ENCODE peak calls at places on chromosomes 2 and 18, in four cellular contexts. One of them, this sample, is unnamed. For H3K9me3, the result is how much of the 10 kb centered on the place peaks cover.

GRCh38 chr2:98455494-98455976 is 10.9 kb downstream of the INPP4A start:
- DNase-seq in RWPE2: no peak
- DNase-seq in lower lobe of right lung: no peak
- DNase-seq in right lobe of liver: no peak
- DNase-seq in this sample: no peak

GRCh38 chr2:236675051-236675450 is 105.4 kb downstream of the ACKR3 start:
- DNase-seq in RWPE2: no peak
- DNase-seq in lower lobe of right lung: no peak
- DNase-seq in right lobe of liver: no peak
- DNase-seq in this sample: no peak

GRCh38 chr2:11509657-11510360 is 24.0 kb upstream of the GREB1 start:
- DNase-seq in RWPE2: no peak
- DNase-seq in lower lobe of right lung: no peak
- DNase-seq in right lobe of liver: no peak
- DNase-seq in this sample: no peak

GRCh38 chr18:70489556-70489955 is 200.7 kb downstream of the SOCS6 start:
- DNase-seq in RWPE2: no peak
- DNase-seq in lower lobe of right lung: no peak
- DNase-seq in right lobe of liver: no peak
- DNase-seq in this sample: no peak

GRCh38 chr2:165113414-165113813 is 90.4 kb downstream of the SCN3A start:
- DNase-seq in RWPE2: no peak
- DNase-seq in lower lobe of right lung: no peak
- DNase-seq in right lobe of liver: no peak
- DNase-seq in this sample: no peak

GRCh38 chr18:77071711-77072292 is 60.8 kb downstream of the MBP start:
- DNase-seq in RWPE2: no peak
- DNase-seq in lower lobe of right lung: no peak
- DNase-seq in right lobe of liver: no peak
- DNase-seq in this sample: peak

GRCh38 chr18:12597775-12598174 is 60.1 kb downstream of the SPIRE1 start:
- DNase-seq in RWPE2: peak
- DNase-seq in lower lobe of right lung: peak
- DNase-seq in right lobe of liver: peak
- DNase-seq in this sample: no peak

GRCh38 chr2:100865819-100866462 is 46.0 kb downstream of the NPAS2 start:
- DNase-seq in RWPE2: no peak
- DNase-seq in lower lobe of right lung: no peak
- DNase-seq in right lobe of liver: peak
- DNase-seq in this sample: no peak

GRCh38 chr18:7941533-7941932 is 374.4 kb downstream of the PTPRM start:
- DNase-seq in RWPE2: no peak
- DNase-seq in lower lobe of right lung: peak
- DNase-seq in right lobe of liver: no peak
- DNase-seq in this sample: no peak

GRCh38 chr2:100126172-100126571 is 16.2 kb downstream of the AFF3 start:
- DNase-seq in RWPE2: no peak
- DNase-seq in lower lobe of right lung: no peak
- DNase-seq in right lobe of liver: no peak
- DNase-seq in this sample: no peak

GRCh38 chr2:14587119-14587518 is 45.4 kb upstream of the LRATD1 start:
- DNase-seq in RWPE2: no peak
- DNase-seq in lower lobe of right lung: no peak
- DNase-seq in right lobe of liver: no peak
- DNase-seq in this sample: no peak

GRCh38 chr2:25250331-25251031 is 82.1 kb upstream of the POMC start:
- DNase-seq in RWPE2: no peak
- DNase-seq in lower lobe of right lung: no peak
- DNase-seq in right lobe of liver: no peak
- DNase-seq in this sample: no peak

GRCh38 chr18:55735969-55736368 is 148.0 kb upstream of the TCF4 start:
- DNase-seq in RWPE2: no peak
- DNase-seq in lower lobe of right lung: no peak
- DNase-seq in right lobe of liver: no peak
- DNase-seq in this sample: no peak

GRCh38 chr2:171008550-171009205 is 79.6 kb downstream of the GORASP2 start:
- DNase-seq in RWPE2: no peak
- DNase-seq in lower lobe of right lung: no peak
- DNase-seq in right lobe of liver: no peak
- DNase-seq in this sample: no peak

GRCh38 chr2:62524293-62524941 is 18.4 kb upstream of the TMEM17 start:
- DNase-seq in RWPE2: no peak
- DNase-seq in lower lobe of right lung: no peak
- DNase-seq in right lobe of liver: no peak
- DNase-seq in this sample: no peak

GRCh38 chr2:185074156-185074555 is 475.8 kb downstream of the ZNF804A start:
- DNase-seq in RWPE2: no peak
- DNase-seq in lower lobe of right lung: no peak
- DNase-seq in right lobe of liver: no peak
- DNase-seq in this sample: no peak

GRCh38 chr2:42797281-42797680 is 4.9 kb upstream of the HAAO start:
- DNase-seq in RWPE2: no peak
- DNase-seq in lower lobe of right lung: no peak
- DNase-seq in right lobe of liver: no peak
- DNase-seq in this sample: no peak

GRCh38 chr2:248724-249123 is 15.1 kb downstream of the SH3YL1 start:
- DNase-seq in RWPE2: no peak
- DNase-seq in lower lobe of right lung: no peak
- DNase-seq in right lobe of liver: no peak
- DNase-seq in this sample: no peak

GRCh38 chr2:46266134-46266533 is 31.1 kb upstream of the EPAS1 start:
- DNase-seq in RWPE2: no peak
- DNase-seq in lower lobe of right lung: no peak
- DNase-seq in right lobe of liver: no peak
- DNase-seq in this sample: no peak

GRCh38 chr2:207775471-207775870 is 5.8 kb upstream of the FZD5 start:
- DNase-seq in RWPE2: no peak
- DNase-seq in lower lobe of right lung: no peak
- DNase-seq in right lobe of liver: peak
- DNase-seq in this sample: no peak

GRCh38 chr2:15092691-15093090 is 460.2 kb downstream of the LRATD1 start:
- DNase-seq in RWPE2: no peak
- DNase-seq in lower lobe of right lung: no peak
- DNase-seq in right lobe of liver: no peak
- DNase-seq in this sample: no peak

GRCh38 chr2:231932711-231932970 is 6.4 kb upstream of the NPPC start:
- DNase-seq in RWPE2: no peak
- DNase-seq in lower lobe of right lung: no peak
- DNase-seq in right lobe of liver: no peak
- DNase-seq in this sample: no peak

GRCh38 chr2:207112397-207112796 is 53.4 kb downstream of the KLF7 start:
- DNase-seq in RWPE2: no peak
- DNase-seq in lower lobe of right lung: no peak
- DNase-seq in right lobe of liver: no peak
- DNase-seq in this sample: no peak

GRCh38 chr2:218406949-218407703 is 7.5 kb downstream of the CTDSP1 start:
- DNase-seq in RWPE2: no peak
- DNase-seq in lower lobe of right lung: peak
- DNase-seq in right lobe of liver: peak
- DNase-seq in this sample: peak

GRCh38 chr2:210617732-210618330 is 61.4 kb downstream of the CPS1 start:
- DNase-seq in RWPE2: no peak
- DNase-seq in lower lobe of right lung: no peak
- DNase-seq in right lobe of liver: no peak
- DNase-seq in this sample: no peak

GRCh38 chr2:230318190-230319121 is 8.5 kb upstream of the SP140L start:
- DNase-seq in RWPE2: no peak
- DNase-seq in lower lobe of right lung: no peak
- DNase-seq in right lobe of liver: no peak
- DNase-seq in this sample: no peak

GRCh38 chr18:21194871-21195771 is 46.9 kb upstream of the GREB1L start:
- DNase-seq in RWPE2: no peak
- DNase-seq in lower lobe of right lung: no peak
- DNase-seq in right lobe of liver: no peak
- DNase-seq in this sample: no peak

DNA sequence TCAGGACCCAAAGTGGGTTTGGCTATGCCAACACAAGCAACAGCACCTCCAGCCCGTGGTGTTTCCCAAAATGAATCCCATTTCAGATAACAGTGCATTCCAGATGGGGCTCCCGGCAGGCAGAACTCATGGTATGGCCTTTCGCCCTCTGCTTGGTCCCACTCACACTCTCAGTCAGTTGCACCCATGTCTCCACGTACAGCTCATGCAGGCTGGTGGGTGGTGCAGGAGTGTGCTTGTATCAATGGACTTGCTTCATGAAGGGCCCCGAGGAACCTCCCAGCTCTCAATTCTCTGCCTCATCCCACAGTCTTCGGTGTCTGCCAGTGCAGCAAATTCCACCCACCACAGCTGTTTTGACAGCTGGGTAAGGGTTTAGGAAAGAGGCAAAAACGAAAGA is 278.1 kb downstream of the DCDC2C start:
- DNase-seq in RWPE2: no peak
- DNase-seq in lower lobe of right lung: no peak
- DNase-seq in right lobe of liver: no peak
- DNase-seq in this sample: no peak
- H3K9me3 ChIP-seq in RWPE2: under half
- H3K9me3 ChIP-seq in lower lobe of right lung: under half
- H3K9me3 ChIP-seq in right lobe of liver: under half
- H3K9me3 ChIP-seq in this sample: under half

GRCh38 chr18:79732721-79733025 is 53.1 kb downstream of the CTDP1 start:
- DNase-seq in RWPE2: no peak
- DNase-seq in lower lobe of right lung: no peak
- DNase-seq in right lobe of liver: no peak
- DNase-seq in this sample: no peak

GRCh38 chr18:79728931-79729586 is 49.5 kb downstream of the CTDP1 start:
- DNase-seq in RWPE2: no peak
- DNase-seq in lower lobe of right lung: no peak
- DNase-seq in right lobe of liver: no peak
- DNase-seq in this sample: no peak

GRCh38 chr18:79729611-79730010 is 50.0 kb downstream of the CTDP1 start:
- DNase-seq in RWPE2: no peak
- DNase-seq in lower lobe of right lung: no peak
- DNase-seq in right lobe of liver: no peak
- DNase-seq in this sample: no peak

GRCh38 chr18:79733135-79733609 is 53.6 kb downstream of the CTDP1 start:
- DNase-seq in RWPE2: no peak
- DNase-seq in lower lobe of right lung: peak
- DNase-seq in right lobe of liver: no peak
- DNase-seq in this sample: no peak

DNA sequence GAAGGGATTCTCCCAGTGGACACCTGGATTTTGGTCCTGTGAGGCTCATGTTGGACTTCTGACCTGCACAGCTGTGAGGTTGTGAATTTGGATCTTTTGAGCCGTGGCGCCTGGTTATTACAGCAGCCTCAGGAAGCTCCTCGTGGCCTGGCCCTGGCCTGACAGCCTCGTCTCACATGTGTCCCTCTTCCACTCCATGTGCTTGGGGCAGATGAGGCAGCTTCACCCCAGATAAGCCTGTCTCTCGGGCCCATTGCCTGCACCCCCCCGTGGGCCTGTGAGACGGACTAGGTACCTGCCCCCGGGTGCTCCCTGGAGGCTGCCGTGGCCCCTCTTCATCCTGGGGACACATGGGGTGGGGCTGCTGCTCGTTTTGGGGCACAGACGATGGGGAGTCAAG is 51.2 kb downstream of the CTDP1 start:
- DNase-seq in RWPE2: no peak
- DNase-seq in lower lobe of right lung: no peak
- DNase-seq in right lobe of liver: no peak
- DNase-seq in this sample: no peak
- H3K9me3 ChIP-seq in RWPE2: under half
- H3K9me3 ChIP-seq in lower lobe of right lung: under half
- H3K9me3 ChIP-seq in right lobe of liver: under half
- H3K9me3 ChIP-seq in this sample: under half

GRCh38 chr18:78937166-78937565 is 42.5 kb upstream of the SALL3 start:
- DNase-seq in RWPE2: no peak
- DNase-seq in lower lobe of right lung: no peak
- DNase-seq in right lobe of liver: no peak
- DNase-seq in this sample: no peak

GRCh38 chr18:78935406-78935805 is 44.2 kb upstream of the SALL3 start:
- DNase-seq in RWPE2: no peak
- DNase-seq in lower lobe of right lung: no peak
- DNase-seq in right lobe of liver: peak
- DNase-seq in this sample: no peak

GRCh38 chr18:78939734-78940260 is 39.8 kb upstream of the SALL3 start:
- DNase-seq in RWPE2: no peak
- DNase-seq in lower lobe of right lung: no peak
- DNase-seq in right lobe of liver: no peak
- DNase-seq in this sample: no peak

GRCh38 chr18:78936251-78937005 is 43.2 kb upstream of the SALL3 start:
- DNase-seq in RWPE2: no peak
- DNase-seq in lower lobe of right lung: no peak
- DNase-seq in right lobe of liver: peak
- DNase-seq in this sample: no peak

GRCh38 chr18:78939105-78939504 is 40.5 kb upstream of the SALL3 start:
- DNase-seq in RWPE2: no peak
- DNase-seq in lower lobe of right lung: no peak
- DNase-seq in right lobe of liver: no peak
- DNase-seq in this sample: no peak
- H3K9me3 ChIP-seq in RWPE2: under half
- H3K9me3 ChIP-seq in lower lobe of right lung: under half
- H3K9me3 ChIP-seq in right lobe of liver: under half
- H3K9me3 ChIP-seq in this sample: under half

GRCh38 chr2:88687384-88687783 is 4.1 kb upstream of the RPIA start:
- DNase-seq in RWPE2: no peak
- DNase-seq in lower lobe of right lung: no peak
- DNase-seq in right lobe of liver: no peak
- DNase-seq in this sample: no peak

GRCh38 chr2:88680916-88681315 is 10.6 kb upstream of the RPIA start:
- DNase-seq in RWPE2: no peak
- DNase-seq in lower lobe of right lung: no peak
- DNase-seq in right lobe of liver: no peak
- DNase-seq in this sample: no peak

GRCh38 chr2:88686320-88686719 is 5.2 kb upstream of the RPIA start:
- DNase-seq in RWPE2: no peak
- DNase-seq in lower lobe of right lung: no peak
- DNase-seq in right lobe of liver: no peak
- DNase-seq in this sample: no peak

GRCh38 chr2:88683160-88684021 is 8.1 kb upstream of the RPIA start:
- DNase-seq in RWPE2: no peak
- DNase-seq in lower lobe of right lung: no peak
- DNase-seq in right lobe of liver: no peak
- DNase-seq in this sample: no peak

GRCh38 chr2:88684519-88684918 is 7.0 kb upstream of the RPIA start:
- DNase-seq in RWPE2: no peak
- DNase-seq in lower lobe of right lung: no peak
- DNase-seq in right lobe of liver: no peak
- DNase-seq in this sample: no peak
- H3K9me3 ChIP-seq in RWPE2: under half
- H3K9me3 ChIP-seq in lower lobe of right lung: under half
- H3K9me3 ChIP-seq in right lobe of liver: under half
- H3K9me3 ChIP-seq in this sample: under half

This sample was measured in T-helper 17 cell.